ENCODE peak calls at places on chromosomes 11 and 22, in six cellular contexts. One of them, this sample, is unnamed.

GRCh38 chr11:64208086-64208795 is 1.7 kb downstream of the FERMT3 start:
- DNase-seq in AG10803: no peak
- DNase-seq in coronary artery: no peak
- DNase-seq in fibroblast of pulmonary artery: no peak
- DNase-seq in WTC11: no peak
- DNase-seq in B cell: no peak
- DNase-seq in this sample: no peak

GRCh38 chr11:123091541-123091940 is 29.6 kb upstream of the HSPA8 start:
- DNase-seq in AG10803: no peak
- DNase-seq in coronary artery: no peak
- DNase-seq in fibroblast of pulmonary artery: no peak
- DNase-seq in WTC11: no peak
- DNase-seq in B cell: no peak
- DNase-seq in this sample: no peak

GRCh38 chr11:42974510-42974909 is 337.3 kb upstream of the API5 start:
- DNase-seq in AG10803: no peak
- DNase-seq in coronary artery: no peak
- DNase-seq in fibroblast of pulmonary artery: no peak
- DNase-seq in WTC11: peak
- DNase-seq in B cell: no peak
- DNase-seq in this sample: no peak

GRCh38 chr11:46521947-46522681 is 71.7 kb downstream of the AMBRA1 start:
- DNase-seq in AG10803: peak
- DNase-seq in coronary artery: no peak
- DNase-seq in fibroblast of pulmonary artery: peak
- DNase-seq in WTC11: no peak
- DNase-seq in B cell: no peak
- DNase-seq in this sample: peak

GRCh38 chr22:40190501-40190900 is 12.8 kb downstream of the TNRC6B start:
- DNase-seq in AG10803: no peak
- DNase-seq in coronary artery: no peak
- DNase-seq in fibroblast of pulmonary artery: no peak
- DNase-seq in WTC11: no peak
- DNase-seq in B cell: no peak
- DNase-seq in this sample: no peak

GRCh38 chr11:134574425-134574824 is 162.4 kb upstream of the B3GAT1 start:
- DNase-seq in AG10803: no peak
- DNase-seq in coronary artery: peak
- DNase-seq in fibroblast of pulmonary artery: no peak
- DNase-seq in WTC11: no peak
- DNase-seq in B cell: no peak
- DNase-seq in this sample: no peak

GRCh38 chr11:125374398-125374797 is 121.7 kb downstream of the FEZ1 start:
- DNase-seq in AG10803: no peak
- DNase-seq in coronary artery: no peak
- DNase-seq in fibroblast of pulmonary artery: no peak
- DNase-seq in WTC11: no peak
- DNase-seq in B cell: no peak
- DNase-seq in this sample: no peak

GRCh38 chr22:30864441-30865420 is 103.8 kb downstream of the MORC2 start:
- DNase-seq in AG10803: no peak
- DNase-seq in coronary artery: peak
- DNase-seq in fibroblast of pulmonary artery: no peak
- DNase-seq in WTC11: no peak
- DNase-seq in B cell: no peak
- DNase-seq in this sample: no peak

GRCh38 chr11:75931124-75931523 is 116.1 kb downstream of the UVRAG start:
- DNase-seq in AG10803: peak
- DNase-seq in coronary artery: no peak
- DNase-seq in fibroblast of pulmonary artery: peak
- DNase-seq in WTC11: no peak
- DNase-seq in B cell: no peak
- DNase-seq in this sample: peak

GRCh38 chr11:10588904-10589303 is 20.4 kb upstream of the LYVE1 start:
- DNase-seq in AG10803: peak
- DNase-seq in coronary artery: no peak
- DNase-seq in fibroblast of pulmonary artery: no peak
- DNase-seq in WTC11: no peak
- DNase-seq in B cell: no peak
- DNase-seq in this sample: no peak

GRCh38 chr11:109424893-109425292 is 2.9 kb downstream of the C11orf87 start:
- DNase-seq in AG10803: no peak
- DNase-seq in coronary artery: no peak
- DNase-seq in fibroblast of pulmonary artery: no peak
- DNase-seq in WTC11: peak
- DNase-seq in B cell: no peak
- DNase-seq in this sample: no peak

GRCh38 chr11:77047007-77047927 is 13.1 kb downstream of the B3GNT6 start:
- DNase-seq in AG10803: peak
- DNase-seq in coronary artery: no peak
- DNase-seq in fibroblast of pulmonary artery: peak
- DNase-seq in WTC11: peak
- DNase-seq in B cell: peak
- DNase-seq in this sample: peak

GRCh38 chr22:28180804-28181203 is 261.7 kb upstream of the PITPNB start:
- DNase-seq in AG10803: peak
- DNase-seq in coronary artery: no peak
- DNase-seq in fibroblast of pulmonary artery: peak
- DNase-seq in WTC11: no peak
- DNase-seq in B cell: no peak
- DNase-seq in this sample: no peak

GRCh38 chr22:29700949-29701927 is 18.6 kb upstream of the CABP7 start:
- DNase-seq in AG10803: no peak
- DNase-seq in coronary artery: no peak
- DNase-seq in fibroblast of pulmonary artery: peak
- DNase-seq in WTC11: peak
- DNase-seq in B cell: peak
- DNase-seq in this sample: peak
- TF ChIP-seq CTCF in AG10803: no peak
- TF ChIP-seq CTCF in coronary artery: no peak
- TF ChIP-seq CTCF in fibroblast of pulmonary artery: peak
- TF ChIP-seq CTCF in WTC11: no peak
- TF ChIP-seq CTCF in B cell: no peak
- TF ChIP-seq CTCF in this sample: peak

GRCh38 chr11:86537541-86538222 is 134.7 kb downstream of the ME3 start:
- DNase-seq in AG10803: no peak
- DNase-seq in coronary artery: no peak
- DNase-seq in fibroblast of pulmonary artery: peak
- DNase-seq in WTC11: no peak
- DNase-seq in B cell: no peak
- DNase-seq in this sample: no peak
- TF ChIP-seq CTCF in AG10803: no peak
- TF ChIP-seq CTCF in coronary artery: no peak
- TF ChIP-seq CTCF in fibroblast of pulmonary artery: peak
- TF ChIP-seq CTCF in WTC11: no peak
- TF ChIP-seq CTCF in B cell: no peak
- TF ChIP-seq CTCF in this sample: no peak

GRCh38 chr11:44037658-44037998 is 10.2 kb upstream of the ACCSL start:
- DNase-seq in AG10803: no peak
- DNase-seq in coronary artery: no peak
- DNase-seq in fibroblast of pulmonary artery: no peak
- DNase-seq in WTC11: no peak
- DNase-seq in B cell: no peak
- DNase-seq in this sample: no peak
- TF ChIP-seq CTCF in AG10803: no peak
- TF ChIP-seq CTCF in coronary artery: no peak
- TF ChIP-seq CTCF in fibroblast of pulmonary artery: no peak
- TF ChIP-seq CTCF in WTC11: no peak
- TF ChIP-seq CTCF in B cell: no peak
- TF ChIP-seq CTCF in this sample: peak

GRCh38 chr22:47210112-47210657 is 447.7 kb downstream of the TBC1D22A start:
- DNase-seq in AG10803: no peak
- DNase-seq in coronary artery: no peak
- DNase-seq in fibroblast of pulmonary artery: no peak
- DNase-seq in WTC11: no peak
- DNase-seq in B cell: no peak
- DNase-seq in this sample: no peak

GRCh38 chr22:47215851-47216250 is 453.4 kb downstream of the TBC1D22A start:
- DNase-seq in AG10803: no peak
- DNase-seq in coronary artery: no peak
- DNase-seq in fibroblast of pulmonary artery: no peak
- DNase-seq in WTC11: no peak
- DNase-seq in B cell: no peak
- DNase-seq in this sample: no peak

GRCh38 chr22:47210686-47211085 is 448.2 kb downstream of the TBC1D22A start:
- DNase-seq in AG10803: no peak
- DNase-seq in coronary artery: no peak
- DNase-seq in fibroblast of pulmonary artery: no peak
- DNase-seq in WTC11: no peak
- DNase-seq in B cell: no peak
- DNase-seq in this sample: no peak

GRCh38 chr22:47209547-47210023 is 447.1 kb downstream of the TBC1D22A start:
- DNase-seq in AG10803: no peak
- DNase-seq in coronary artery: peak
- DNase-seq in fibroblast of pulmonary artery: no peak
- DNase-seq in WTC11: no peak
- DNase-seq in B cell: no peak
- DNase-seq in this sample: no peak

DNA sequence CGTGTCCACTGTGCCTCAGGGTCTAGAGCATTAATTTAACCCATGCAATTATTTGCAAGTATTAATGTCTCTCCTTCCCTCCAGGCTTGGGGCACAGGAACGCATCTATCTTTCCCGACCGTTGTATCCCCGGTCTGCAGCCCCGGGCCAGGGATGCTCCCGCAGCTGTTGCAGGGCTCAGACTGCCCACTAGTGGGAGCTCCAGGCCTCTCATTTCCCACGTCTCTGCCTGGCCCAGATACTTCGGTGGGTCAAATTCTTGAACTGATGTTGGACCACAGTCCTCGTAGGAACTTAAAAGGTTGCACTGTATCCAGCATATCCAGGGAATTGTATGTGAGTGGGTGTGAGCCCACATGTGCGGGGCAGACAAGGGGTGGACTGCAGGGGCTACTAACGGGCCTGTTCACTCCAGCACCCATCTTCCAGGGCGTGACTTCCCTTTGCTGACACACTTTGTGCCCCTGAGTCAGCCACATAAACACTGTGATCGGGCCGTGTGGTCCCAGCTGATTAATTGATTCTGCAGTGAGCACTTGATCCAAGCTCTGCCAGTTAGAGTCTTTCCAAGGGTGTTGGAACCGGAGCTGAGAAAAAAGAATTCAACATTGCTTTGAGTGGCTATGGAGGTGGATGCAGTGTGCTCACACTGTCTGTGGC is 451.3 kb downstream of the TBC1D22A start:
- DNase-seq in AG10803: peak
- DNase-seq in coronary artery: no peak
- DNase-seq in fibroblast of pulmonary artery: peak
- DNase-seq in WTC11: peak
- DNase-seq in B cell: peak
- DNase-seq in this sample: no peak
- TF ChIP-seq CTCF in AG10803: peak
- TF ChIP-seq CTCF in coronary artery: peak
- TF ChIP-seq CTCF in fibroblast of pulmonary artery: peak
- TF ChIP-seq CTCF in WTC11: peak
- TF ChIP-seq CTCF in B cell: peak
- TF ChIP-seq CTCF in this sample: peak

GRCh38 chr22:44369241-44369652 is 56.5 kb upstream of the SHISAL1 start:
- DNase-seq in AG10803: no peak
- DNase-seq in coronary artery: peak
- DNase-seq in fibroblast of pulmonary artery: no peak
- DNase-seq in WTC11: peak
- DNase-seq in B cell: no peak
- DNase-seq in this sample: no peak

GRCh38 chr22:44372611-44373010 is 59.9 kb upstream of the SHISAL1 start:
- DNase-seq in AG10803: no peak
- DNase-seq in coronary artery: peak
- DNase-seq in fibroblast of pulmonary artery: no peak
- DNase-seq in WTC11: peak
- DNase-seq in B cell: no peak
- DNase-seq in this sample: no peak

GRCh38 chr22:44369916-44370804 is 57.4 kb upstream of the SHISAL1 start:
- DNase-seq in AG10803: peak
- DNase-seq in coronary artery: peak
- DNase-seq in fibroblast of pulmonary artery: no peak
- DNase-seq in WTC11: peak
- DNase-seq in B cell: no peak
- DNase-seq in this sample: no peak

GRCh38 chr22:44373234-44373633 is 60.5 kb upstream of the SHISAL1 start:
- DNase-seq in AG10803: no peak
- DNase-seq in coronary artery: peak
- DNase-seq in fibroblast of pulmonary artery: no peak
- DNase-seq in WTC11: peak
- DNase-seq in B cell: no peak
- DNase-seq in this sample: no peak

GRCh38 chr22:44371741-44372525 is 59.2 kb upstream of the SHISAL1 start:
- DNase-seq in AG10803: no peak
- DNase-seq in coronary artery: peak
- DNase-seq in fibroblast of pulmonary artery: no peak
- DNase-seq in WTC11: peak
- DNase-seq in B cell: no peak
- DNase-seq in this sample: no peak
- TF ChIP-seq CTCF in AG10803: no peak
- TF ChIP-seq CTCF in coronary artery: no peak
- TF ChIP-seq CTCF in fibroblast of pulmonary artery: no peak
- TF ChIP-seq CTCF in WTC11: no peak
- TF ChIP-seq CTCF in B cell: no peak
- TF ChIP-seq CTCF in this sample: no peak

GRCh38 chr11:21768388-21768787 is 424.5 kb upstream of the ANO5 start:
- DNase-seq in AG10803: no peak
- DNase-seq in coronary artery: no peak
- DNase-seq in fibroblast of pulmonary artery: no peak
- DNase-seq in WTC11: no peak
- DNase-seq in B cell: no peak
- DNase-seq in this sample: no peak
- TF ChIP-seq CTCF in AG10803: no peak
- TF ChIP-seq CTCF in coronary artery: no peak
- TF ChIP-seq CTCF in fibroblast of pulmonary artery: no peak
- TF ChIP-seq CTCF in WTC11: no peak
- TF ChIP-seq CTCF in B cell: no peak
- TF ChIP-seq CTCF in this sample: no peak

GRCh38 chr11:13117344-13117743 is 108.2 kb downstream of the RASSF10 start:
- DNase-seq in AG10803: no peak
- DNase-seq in coronary artery: no peak
- DNase-seq in fibroblast of pulmonary artery: no peak
- DNase-seq in WTC11: no peak
- DNase-seq in B cell: no peak
- DNase-seq in this sample: no peak

GRCh38 chr11:13116491-13116890 is 107.4 kb downstream of the RASSF10 start:
- DNase-seq in AG10803: peak
- DNase-seq in coronary artery: no peak
- DNase-seq in fibroblast of pulmonary artery: no peak
- DNase-seq in WTC11: no peak
- DNase-seq in B cell: no peak
- DNase-seq in this sample: no peak

GRCh38 chr11:13111813-13112130 is 102.7 kb downstream of the RASSF10 start:
- DNase-seq in AG10803: no peak
- DNase-seq in coronary artery: no peak
- DNase-seq in fibroblast of pulmonary artery: no peak
- DNase-seq in WTC11: no peak
- DNase-seq in B cell: no peak
- DNase-seq in this sample: no peak

GRCh38 chr11:13118194-13118593 is 109.1 kb downstream of the RASSF10 start:
- DNase-seq in AG10803: peak
- DNase-seq in coronary artery: no peak
- DNase-seq in fibroblast of pulmonary artery: peak
- DNase-seq in WTC11: no peak
- DNase-seq in B cell: no peak
- DNase-seq in this sample: peak

GRCh38 chr11:13114566-13115465 is 105.7 kb downstream of the RASSF10 start:
- DNase-seq in AG10803: no peak
- DNase-seq in coronary artery: no peak
- DNase-seq in fibroblast of pulmonary artery: no peak
- DNase-seq in WTC11: peak
- DNase-seq in B cell: no peak
- DNase-seq in this sample: no peak
- TF ChIP-seq CTCF in AG10803: no peak
- TF ChIP-seq CTCF in coronary artery: no peak
- TF ChIP-seq CTCF in fibroblast of pulmonary artery: no peak
- TF ChIP-seq CTCF in WTC11: no peak
- TF ChIP-seq CTCF in B cell: no peak
- TF ChIP-seq CTCF in this sample: peak